ENCODE peak calls at places on chromosomes 5 and 9, in eight cellular contexts. One of them, this sample, is unnamed.

GRCh38 chr5:6962256-6962655 is 249.0 kb downstream of the TENT4A start:
- DNase-seq in NT2/D1: no peak
- DNase-seq in CD4-positive, alpha-beta memory T cell: no peak
- DNase-seq in right cardiac atrium: no peak
- DNase-seq in psoas muscle: no peak
- DNase-seq in upper lobe of right lung: no peak
- DNase-seq in heart left ventricle: no peak
- DNase-seq in HFF-Myc: no peak
- DNase-seq in this sample: no peak

GRCh38 chr9:116008278-116008677 is 145.3 kb upstream of the PAPPA start:
- DNase-seq in upper lobe of right lung: no peak
- DNase-seq in NT2/D1: no peak
- DNase-seq in heart left ventricle: no peak
- DNase-seq in HFF-Myc: no peak
- DNase-seq in right cardiac atrium: no peak
- DNase-seq in CD4-positive, alpha-beta memory T cell: no peak
- DNase-seq in psoas muscle: no peak
- DNase-seq in this sample: no peak

GRCh38 chr5:121628783-121629182 is 222.9 kb upstream of the FTMT start:
- DNase-seq in heart left ventricle: no peak
- DNase-seq in HFF-Myc: no peak
- DNase-seq in CD4-positive, alpha-beta memory T cell: no peak
- DNase-seq in NT2/D1: no peak
- DNase-seq in psoas muscle: no peak
- DNase-seq in right cardiac atrium: no peak
- DNase-seq in upper lobe of right lung: no peak
- DNase-seq in this sample: no peak

GRCh38 chr9:115289757-115290208 is 171.8 kb upstream of the TNC start:
- DNase-seq in right cardiac atrium: no peak
- DNase-seq in heart left ventricle: no peak
- DNase-seq in NT2/D1: no peak
- DNase-seq in CD4-positive, alpha-beta memory T cell: no peak
- DNase-seq in psoas muscle: no peak
- DNase-seq in upper lobe of right lung: no peak
- DNase-seq in HFF-Myc: peak; percentile 84
- DNase-seq in this sample: no peak

GRCh38 chr5:98569288-98569687 is 204.2 kb upstream of the RGMB start:
- DNase-seq in HFF-Myc: no peak
- DNase-seq in heart left ventricle: no peak
- DNase-seq in upper lobe of right lung: no peak
- DNase-seq in CD4-positive, alpha-beta memory T cell: no peak
- DNase-seq in psoas muscle: no peak
- DNase-seq in right cardiac atrium: no peak
- DNase-seq in NT2/D1: no peak
- DNase-seq in this sample: no peak

GRCh38 chr5:26625099-26625498 is 413.3 kb downstream of the CDH9 start:
- DNase-seq in upper lobe of right lung: no peak
- DNase-seq in NT2/D1: no peak
- DNase-seq in psoas muscle: no peak
- DNase-seq in right cardiac atrium: no peak
- DNase-seq in heart left ventricle: no peak
- DNase-seq in CD4-positive, alpha-beta memory T cell: no peak
- DNase-seq in HFF-Myc: no peak
- DNase-seq in this sample: no peak

GRCh38 chr5:173108914-173109313 is 35.4 kb upstream of the BNIP1 start:
- DNase-seq in right cardiac atrium: no peak
- DNase-seq in psoas muscle: no peak
- DNase-seq in HFF-Myc: no peak
- DNase-seq in NT2/D1: no peak
- DNase-seq in CD4-positive, alpha-beta memory T cell: no peak
- DNase-seq in heart left ventricle: no peak
- DNase-seq in upper lobe of right lung: no peak
- DNase-seq in this sample: no peak

GRCh38 chr5:177372910-177373309 is 11.3 kb upstream of the SLC34A1 start:
- DNase-seq in HFF-Myc: no peak
- DNase-seq in heart left ventricle: no peak
- DNase-seq in right cardiac atrium: no peak
- DNase-seq in CD4-positive, alpha-beta memory T cell: no peak
- DNase-seq in NT2/D1: no peak
- DNase-seq in upper lobe of right lung: no peak
- DNase-seq in psoas muscle: no peak
- DNase-seq in this sample: no peak

GRCh38 chr9:91777437-91777836 is 172.6 kb downstream of the ROR2 start:
- DNase-seq in HFF-Myc: no peak
- DNase-seq in CD4-positive, alpha-beta memory T cell: no peak
- DNase-seq in NT2/D1: no peak
- DNase-seq in right cardiac atrium: no peak
- DNase-seq in heart left ventricle: no peak
- DNase-seq in psoas muscle: no peak
- DNase-seq in upper lobe of right lung: no peak
- DNase-seq in this sample: no peak

GRCh38 chr5:122259995-122260394 is 52.0 kb upstream of the SNCAIP start:
- DNase-seq in NT2/D1: peak; percentile 2
- DNase-seq in HFF-Myc: peak; percentile 25
- DNase-seq in upper lobe of right lung: no peak
- DNase-seq in psoas muscle: no peak
- DNase-seq in CD4-positive, alpha-beta memory T cell: no peak
- DNase-seq in right cardiac atrium: no peak
- DNase-seq in heart left ventricle: no peak
- DNase-seq in this sample: no peak

GRCh38 chr5:96721351-96721970 is 59.3 kb downstream of the CAST start:
- DNase-seq in HFF-Myc: no peak
- DNase-seq in heart left ventricle: no peak
- DNase-seq in CD4-positive, alpha-beta memory T cell: no peak
- DNase-seq in NT2/D1: no peak
- DNase-seq in right cardiac atrium: no peak
- DNase-seq in psoas muscle: peak; percentile 83
- DNase-seq in upper lobe of right lung: no peak
- DNase-seq in this sample: no peak

GRCh38 chr5:179301796-179302195 is 43.5 kb downstream of the ADAMTS2 start:
- DNase-seq in NT2/D1: no peak
- DNase-seq in right cardiac atrium: peak; percentile 74
- DNase-seq in upper lobe of right lung: peak; percentile 51
- DNase-seq in heart left ventricle: peak; percentile 58
- DNase-seq in psoas muscle: no peak
- DNase-seq in HFF-Myc: no peak
- DNase-seq in CD4-positive, alpha-beta memory T cell: no peak
- DNase-seq in this sample: no peak

GRCh38 chr5:162325143-162325727 is 257.7 kb downstream of the GABRG2 start:
- DNase-seq in CD4-positive, alpha-beta memory T cell: no peak
- DNase-seq in upper lobe of right lung: no peak
- DNase-seq in right cardiac atrium: no peak
- DNase-seq in heart left ventricle: no peak
- DNase-seq in NT2/D1: no peak
- DNase-seq in psoas muscle: no peak
- DNase-seq in HFF-Myc: no peak
- DNase-seq in this sample: no peak

GRCh38 chr9:35452481-35452880 is 37.4 kb upstream of the RUSC2 start:
- DNase-seq in HFF-Myc: no peak
- DNase-seq in CD4-positive, alpha-beta memory T cell: no peak
- DNase-seq in upper lobe of right lung: no peak
- DNase-seq in psoas muscle: no peak
- DNase-seq in heart left ventricle: no peak
- DNase-seq in NT2/D1: no peak
- DNase-seq in right cardiac atrium: no peak
- DNase-seq in this sample: no peak

GRCh38 chr5:51651889-51652288 is 268.6 kb downstream of the ISL1 start:
- DNase-seq in upper lobe of right lung: no peak
- DNase-seq in CD4-positive, alpha-beta memory T cell: no peak
- DNase-seq in NT2/D1: no peak
- DNase-seq in psoas muscle: no peak
- DNase-seq in HFF-Myc: peak; percentile 26
- DNase-seq in right cardiac atrium: no peak
- DNase-seq in heart left ventricle: no peak
- DNase-seq in this sample: no peak

DNA sequence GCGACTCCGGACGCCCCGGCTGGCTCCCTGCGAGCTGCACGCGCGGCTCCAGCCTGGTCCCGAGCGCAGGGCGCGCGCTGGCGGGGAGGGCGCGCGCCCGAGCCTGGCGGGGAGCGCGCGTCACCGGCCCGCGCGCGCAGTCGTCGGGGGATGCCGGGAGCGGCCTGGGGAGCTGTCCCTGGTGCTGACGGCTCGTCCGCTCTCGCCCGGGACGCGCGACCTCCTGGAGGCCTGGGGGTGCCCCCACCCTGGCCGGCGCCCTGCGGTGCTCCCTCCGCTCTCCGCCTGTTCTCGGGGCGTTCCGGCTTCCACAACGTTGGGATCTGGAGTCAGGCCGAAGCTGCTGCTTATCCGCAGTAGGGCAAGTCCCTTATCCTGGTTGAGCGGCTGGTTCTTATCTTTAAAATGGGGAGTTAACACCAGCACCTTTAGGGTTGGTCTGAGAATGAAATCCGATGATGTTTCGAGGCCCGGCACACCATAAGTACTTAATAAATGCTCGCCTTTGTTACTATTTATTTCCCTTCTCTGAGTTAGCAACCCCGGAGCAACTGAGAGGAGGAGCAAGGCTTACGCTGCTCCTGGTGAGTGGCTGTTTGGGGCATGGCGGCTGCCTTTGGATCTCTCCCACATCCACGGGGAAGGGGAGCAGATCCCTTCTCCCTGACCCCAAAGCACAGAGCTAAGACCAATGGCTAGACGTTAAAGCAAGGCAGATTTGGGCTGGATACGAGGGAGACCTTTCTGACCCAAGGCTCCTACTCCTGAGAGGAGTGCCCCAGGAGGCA is at the start of gene FAM163B:
- DNase-seq in heart left ventricle: no peak
- DNase-seq in NT2/D1: peak; percentile 27
- DNase-seq in right cardiac atrium: peak; percentile 88
- DNase-seq in HFF-Myc: no peak
- DNase-seq in psoas muscle: peak; percentile 62
- DNase-seq in upper lobe of right lung: no peak
- DNase-seq in CD4-positive, alpha-beta memory T cell: peak; percentile 20
- DNase-seq in this sample: no peak
- H3K4me3 ChIP-seq in heart left ventricle: no peak within 1 kb of the TSS
- H3K4me3 ChIP-seq in NT2/D1: peak within 1 kb of the TSS; percentile 49
- H3K4me3 ChIP-seq in right cardiac atrium: no peak within 1 kb of the TSS
- H3K4me3 ChIP-seq in HFF-Myc: no peak within 1 kb of the TSS
- H3K4me3 ChIP-seq in psoas muscle: no peak within 1 kb of the TSS
- H3K4me3 ChIP-seq in upper lobe of right lung: no peak within 1 kb of the TSS
- H3K4me3 ChIP-seq in CD4-positive, alpha-beta memory T cell: no peak within 1 kb of the TSS
- H3K4me3 ChIP-seq in this sample: no peak within 1 kb of the TSS

DNA sequence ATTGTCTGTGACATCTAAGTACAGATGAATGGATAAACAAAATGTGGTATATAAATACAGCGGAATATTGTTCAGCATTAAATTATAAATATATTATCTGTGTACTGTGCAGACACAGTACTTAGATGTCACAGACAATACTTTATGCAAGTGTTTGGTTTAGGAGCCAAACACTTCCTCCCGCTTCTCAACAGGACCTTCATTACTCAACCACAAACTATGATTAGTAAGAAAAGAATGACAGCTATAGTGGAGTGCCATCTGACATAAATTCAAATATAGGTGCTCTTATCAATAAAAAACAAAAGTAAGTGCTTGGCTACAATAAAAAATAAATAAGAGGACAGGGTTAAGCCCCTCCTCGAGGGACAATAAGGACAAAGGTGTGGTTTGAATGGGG is 38.9 kb upstream of the STX17 start:
- DNase-seq in CD4-positive, alpha-beta memory T cell: no peak
- DNase-seq in heart left ventricle: no peak
- DNase-seq in psoas muscle: no peak
- DNase-seq in NT2/D1: no peak
- DNase-seq in right cardiac atrium: no peak
- DNase-seq in HFF-Myc: no peak
- DNase-seq in upper lobe of right lung: no peak
- DNase-seq in this sample: no peak
- H3K4me3 ChIP-seq in CD4-positive, alpha-beta memory T cell: no peak overlapping the region
- H3K4me3 ChIP-seq in heart left ventricle: no peak overlapping the region
- H3K4me3 ChIP-seq in psoas muscle: no peak overlapping the region
- H3K4me3 ChIP-seq in NT2/D1: no peak overlapping the region
- H3K4me3 ChIP-seq in right cardiac atrium: no peak overlapping the region
- H3K4me3 ChIP-seq in HFF-Myc: no peak overlapping the region
- H3K4me3 ChIP-seq in upper lobe of right lung: no peak overlapping the region
- H3K4me3 ChIP-seq in this sample: no peak overlapping the region

GRCh38 chr5:31639488-31640011 is 619 bp downstream of the PDZD2 start:
- DNase-seq in psoas muscle: no peak
- DNase-seq in upper lobe of right lung: no peak
- DNase-seq in NT2/D1: no peak
- DNase-seq in heart left ventricle: no peak
- DNase-seq in HFF-Myc: no peak
- DNase-seq in CD4-positive, alpha-beta memory T cell: peak; percentile 6
- DNase-seq in right cardiac atrium: peak; percentile 75
- DNase-seq in this sample: no peak
- H3K4me3 ChIP-seq in psoas muscle: peak overlapping the region; percentile 88
- H3K4me3 ChIP-seq in upper lobe of right lung: peak overlapping the region; percentile 61
- H3K4me3 ChIP-seq in NT2/D1: peak overlapping the region; percentile 51
- H3K4me3 ChIP-seq in heart left ventricle: peak overlapping the region; percentile 71
- H3K4me3 ChIP-seq in HFF-Myc: no peak overlapping the region
- H3K4me3 ChIP-seq in CD4-positive, alpha-beta memory T cell: no peak overlapping the region
- H3K4me3 ChIP-seq in right cardiac atrium: peak overlapping the region; percentile 78
- H3K4me3 ChIP-seq in this sample: peak overlapping the region; percentile 91

GRCh38 chr9:121284733-121285451 is 16.9 kb downstream of the GSN start:
- DNase-seq in CD4-positive, alpha-beta memory T cell: no peak
- DNase-seq in HFF-Myc: no peak
- DNase-seq in heart left ventricle: peak; percentile 28
- DNase-seq in NT2/D1: no peak
- DNase-seq in right cardiac atrium: no peak
- DNase-seq in psoas muscle: peak; percentile 60
- DNase-seq in upper lobe of right lung: peak; percentile 54
- DNase-seq in this sample: no peak
- H3K4me3 ChIP-seq in CD4-positive, alpha-beta memory T cell: no peak overlapping the region
- H3K4me3 ChIP-seq in HFF-Myc: no peak overlapping the region
- H3K4me3 ChIP-seq in heart left ventricle: no peak overlapping the region
- H3K4me3 ChIP-seq in NT2/D1: no peak overlapping the region
- H3K4me3 ChIP-seq in right cardiac atrium: no peak overlapping the region
- H3K4me3 ChIP-seq in psoas muscle: no peak overlapping the region
- H3K4me3 ChIP-seq in upper lobe of right lung: no peak overlapping the region
- H3K4me3 ChIP-seq in this sample: no peak overlapping the region

GRCh38 chr9:126839301-126839700 is 21.1 kb upstream of the ZBTB34 start:
- DNase-seq in HFF-Myc: no peak
- DNase-seq in right cardiac atrium: no peak
- DNase-seq in NT2/D1: no peak
- DNase-seq in upper lobe of right lung: no peak
- DNase-seq in psoas muscle: no peak
- DNase-seq in CD4-positive, alpha-beta memory T cell: no peak
- DNase-seq in heart left ventricle: no peak
- DNase-seq in this sample: no peak
- H3K4me3 ChIP-seq in HFF-Myc: no peak overlapping the region
- H3K4me3 ChIP-seq in right cardiac atrium: no peak overlapping the region
- H3K4me3 ChIP-seq in NT2/D1: no peak overlapping the region
- H3K4me3 ChIP-seq in upper lobe of right lung: no peak overlapping the region
- H3K4me3 ChIP-seq in psoas muscle: no peak overlapping the region
- H3K4me3 ChIP-seq in CD4-positive, alpha-beta memory T cell: no peak overlapping the region
- H3K4me3 ChIP-seq in heart left ventricle: no peak overlapping the region
- H3K4me3 ChIP-seq in this sample: no peak overlapping the region

This sample was measured in thoracic aorta.